ENCODE peak calls at places on chromosomes 11 and 22, in four cellular contexts. One of them, this sample, is unnamed.

GRCh38 chr11:72072348-72072747 is 8.0 kb downstream of the NUMA1 start:
- DNase-seq in cardiac fibroblast: peak; percentile 78
- DNase-seq in right lobe of liver: no peak
- DNase-seq in HAP-1: no peak
- DNase-seq in this sample: no peak

GRCh38 chr22:44192098-44192810 is 11.5 kb downstream of the PARVG start:
- DNase-seq in cardiac fibroblast: no peak
- DNase-seq in right lobe of liver: no peak
- DNase-seq in HAP-1: no peak
- DNase-seq in this sample: no peak

GRCh38 chr22:20781272-20781990 is 7.5 kb downstream of the SERPIND1 start:
- DNase-seq in cardiac fibroblast: no peak
- DNase-seq in HAP-1: no peak
- DNase-seq in right lobe of liver: peak; percentile 38
- DNase-seq in this sample: no peak

GRCh38 chr11:115905331-115905730 is 401.1 kb upstream of the CADM1 start:
- DNase-seq in right lobe of liver: no peak
- DNase-seq in HAP-1: no peak
- DNase-seq in cardiac fibroblast: no peak
- DNase-seq in this sample: no peak

GRCh38 chr11:83684071-83684470 is 397.9 kb upstream of the CCDC90B start:
- DNase-seq in HAP-1: no peak
- DNase-seq in right lobe of liver: no peak
- DNase-seq in cardiac fibroblast: no peak
- DNase-seq in this sample: no peak

GRCh38 chr22:42180349-42180842 is 49.8 kb upstream of the CYP2D6 start:
- DNase-seq in cardiac fibroblast: no peak
- DNase-seq in HAP-1: no peak
- DNase-seq in right lobe of liver: no peak
- DNase-seq in this sample: no peak

GRCh38 chr11:70503201-70503877 is 105.0 kb downstream of the CTTN start:
- DNase-seq in right lobe of liver: peak; percentile 6
- DNase-seq in HAP-1: no peak
- DNase-seq in cardiac fibroblast: no peak
- DNase-seq in this sample: no peak

GRCh38 chr22:20444325-20444724 is 6.7 kb upstream of the SCARF2 start:
- DNase-seq in HAP-1: no peak
- DNase-seq in cardiac fibroblast: no peak
- DNase-seq in right lobe of liver: no peak
- DNase-seq in this sample: no peak

GRCh38 chr11:102986815-102987214 is 31.3 kb upstream of the MMP13 start:
- DNase-seq in cardiac fibroblast: no peak
- DNase-seq in HAP-1: no peak
- DNase-seq in right lobe of liver: no peak
- DNase-seq in this sample: no peak

DNA sequence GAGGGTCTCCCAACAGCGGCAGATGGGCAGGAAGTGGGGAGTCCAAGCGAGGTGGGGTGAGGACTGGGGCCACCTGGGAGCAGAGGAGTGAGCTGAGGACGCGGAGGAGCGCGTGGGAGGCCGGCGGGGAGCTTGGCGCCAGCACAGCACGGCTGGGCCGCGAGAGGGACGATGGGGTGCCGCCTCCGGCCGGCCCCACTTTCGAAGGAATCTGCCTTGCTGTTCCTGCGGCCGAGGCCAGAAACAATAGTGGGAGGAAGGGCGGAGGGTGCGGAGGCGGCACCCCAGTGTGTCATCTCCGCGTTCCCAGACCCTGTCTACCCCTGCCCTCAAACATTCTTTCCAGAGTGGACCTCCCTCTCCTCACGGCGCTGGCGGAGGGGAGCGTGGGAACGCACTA is 5.5 kb downstream of the INS start:
- DNase-seq in HAP-1: no peak
- DNase-seq in right lobe of liver: no peak
- DNase-seq in cardiac fibroblast: no peak
- DNase-seq in this sample: no peak
- H3K4me3 ChIP-seq in HAP-1: no peak overlapping the region
- H3K4me3 ChIP-seq in right lobe of liver: peak overlapping the region; percentile 94
- H3K4me3 ChIP-seq in cardiac fibroblast: no peak overlapping the region
- H3K4me3 ChIP-seq in this sample: no peak overlapping the region

GRCh38 chr11:68563454-68563853 is 102.9 kb downstream of the PPP6R3 start:
- DNase-seq in HAP-1: no peak
- DNase-seq in cardiac fibroblast: no peak
- DNase-seq in right lobe of liver: no peak
- DNase-seq in this sample: no peak
- H3K4me3 ChIP-seq in HAP-1: no peak overlapping the region
- H3K4me3 ChIP-seq in cardiac fibroblast: no peak overlapping the region
- H3K4me3 ChIP-seq in right lobe of liver: no peak overlapping the region
- H3K4me3 ChIP-seq in this sample: no peak overlapping the region

DNA sequence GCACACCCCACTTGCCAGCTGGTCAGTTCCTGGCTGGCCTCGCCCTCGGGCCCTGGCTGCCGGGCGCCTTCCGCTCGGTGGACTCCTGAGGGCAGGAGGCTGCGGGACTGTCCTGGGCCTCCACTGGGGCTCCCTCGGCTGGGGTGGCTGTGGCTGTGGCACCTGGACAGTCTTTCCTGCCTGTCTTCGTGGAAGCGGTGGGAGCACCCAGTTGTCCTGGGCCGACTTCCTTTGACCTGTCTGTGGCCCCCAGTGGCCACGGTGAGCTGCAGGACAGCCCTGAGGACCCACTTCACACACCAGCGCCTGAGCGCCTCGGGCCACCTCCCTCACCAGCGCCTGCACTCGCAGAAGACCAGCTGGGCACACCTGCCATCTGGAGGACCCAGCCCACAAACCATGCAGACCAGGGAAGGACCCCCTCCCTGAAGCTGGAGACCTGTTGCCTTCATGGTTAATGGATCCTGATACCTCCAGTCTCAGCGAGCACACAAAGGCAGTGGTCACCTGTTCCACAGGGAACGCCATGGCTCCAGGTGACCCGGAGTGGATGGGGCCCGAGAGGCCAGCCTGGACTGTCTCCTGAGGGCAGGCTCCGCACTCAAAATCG is 1.7 kb upstream of the EPS8L2 start:
- DNase-seq in cardiac fibroblast: no peak
- DNase-seq in right lobe of liver: no peak
- DNase-seq in HAP-1: no peak
- DNase-seq in this sample: no peak
- H3K4me3 ChIP-seq in cardiac fibroblast: no peak overlapping the region
- H3K4me3 ChIP-seq in right lobe of liver: peak overlapping the region; percentile 91
- H3K4me3 ChIP-seq in HAP-1: no peak overlapping the region
- H3K4me3 ChIP-seq in this sample: no peak overlapping the region

DNA sequence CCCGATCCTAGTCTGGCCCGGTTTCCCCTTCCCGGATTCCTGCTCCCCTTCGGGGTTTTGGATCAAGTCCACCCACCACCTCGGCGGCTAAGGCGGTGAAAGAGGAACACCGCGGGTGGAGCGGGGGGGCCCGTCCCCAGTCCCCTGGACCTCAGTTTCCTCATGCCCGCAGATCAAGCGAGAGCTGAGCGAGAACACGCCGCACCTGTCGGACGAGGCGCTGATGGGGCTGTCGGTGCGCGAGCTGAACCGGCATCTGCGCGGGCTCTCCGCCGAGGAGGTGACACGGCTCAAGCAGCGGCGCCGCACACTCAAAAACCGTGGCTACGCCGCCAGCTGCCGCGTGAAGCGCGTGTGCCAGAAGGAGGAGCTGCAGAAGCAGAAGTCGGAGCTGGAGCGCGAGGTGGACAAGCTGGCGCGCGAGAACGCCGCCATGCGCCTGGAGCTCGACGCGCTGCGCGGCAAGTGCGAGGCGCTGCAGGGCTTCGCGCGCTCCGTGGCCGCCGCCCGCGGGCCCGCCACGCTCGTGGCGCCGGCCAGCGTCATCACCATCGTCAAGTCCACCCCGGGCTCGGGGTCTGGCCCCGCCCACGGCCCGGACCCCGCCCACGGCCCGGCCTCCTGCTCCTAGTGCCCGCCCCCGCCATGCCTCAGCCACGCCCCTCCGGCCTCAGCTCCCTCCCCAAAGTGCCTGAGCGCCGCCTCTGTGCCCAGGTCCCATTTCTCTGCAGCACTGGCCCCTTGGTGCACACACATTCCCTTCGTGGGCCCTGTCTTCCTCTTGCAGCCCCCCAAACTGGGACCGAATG is 12.7 kb downstream of the MAFF start:
- DNase-seq in right lobe of liver: peak; percentile 90
- DNase-seq in HAP-1: no peak
- DNase-seq in cardiac fibroblast: peak; percentile 79
- DNase-seq in this sample: no peak
- H3K4me3 ChIP-seq in right lobe of liver: peak overlapping the region; percentile 57
- H3K4me3 ChIP-seq in HAP-1: no peak overlapping the region
- H3K4me3 ChIP-seq in cardiac fibroblast: peak overlapping the region; percentile 15
- H3K4me3 ChIP-seq in this sample: peak overlapping the region; percentile 60

GRCh38 chr11:46134061-46134460 is 12.8 kb upstream of the PHF21A start:
- DNase-seq in cardiac fibroblast: no peak
- DNase-seq in right lobe of liver: no peak
- DNase-seq in HAP-1: no peak
- DNase-seq in this sample: no peak

GRCh38 chr11:46130286-46130937 is 9.2 kb upstream of the PHF21A start:
- DNase-seq in right lobe of liver: no peak
- DNase-seq in HAP-1: no peak
- DNase-seq in cardiac fibroblast: no peak
- DNase-seq in this sample: no peak

GRCh38 chr11:46134540-46134939 is 13.3 kb upstream of the PHF21A start:
- DNase-seq in HAP-1: no peak
- DNase-seq in right lobe of liver: no peak
- DNase-seq in cardiac fibroblast: no peak
- DNase-seq in this sample: no peak

GRCh38 chr11:46129133-46129532 is 7.9 kb upstream of the PHF21A start:
- DNase-seq in HAP-1: no peak
- DNase-seq in cardiac fibroblast: no peak
- DNase-seq in right lobe of liver: no peak
- DNase-seq in this sample: no peak

GRCh38 chr11:46133119-46133518 is 11.9 kb upstream of the PHF21A start:
- DNase-seq in HAP-1: no peak
- DNase-seq in cardiac fibroblast: peak; percentile 31
- DNase-seq in right lobe of liver: no peak
- DNase-seq in this sample: no peak
- H3K4me3 ChIP-seq in HAP-1: no peak overlapping the region
- H3K4me3 ChIP-seq in cardiac fibroblast: no peak overlapping the region
- H3K4me3 ChIP-seq in right lobe of liver: no peak overlapping the region
- H3K4me3 ChIP-seq in this sample: no peak overlapping the region

GRCh38 chr11:118008271-118008903 is 22.2 kb downstream of the IL10RA start:
- DNase-seq in right lobe of liver: no peak
- DNase-seq in cardiac fibroblast: no peak
- DNase-seq in HAP-1: no peak
- DNase-seq in this sample: no peak
- H3K4me3 ChIP-seq in right lobe of liver: no peak overlapping the region
- H3K4me3 ChIP-seq in cardiac fibroblast: no peak overlapping the region
- H3K4me3 ChIP-seq in HAP-1: no peak overlapping the region
- H3K4me3 ChIP-seq in this sample: no peak overlapping the region

DNA sequence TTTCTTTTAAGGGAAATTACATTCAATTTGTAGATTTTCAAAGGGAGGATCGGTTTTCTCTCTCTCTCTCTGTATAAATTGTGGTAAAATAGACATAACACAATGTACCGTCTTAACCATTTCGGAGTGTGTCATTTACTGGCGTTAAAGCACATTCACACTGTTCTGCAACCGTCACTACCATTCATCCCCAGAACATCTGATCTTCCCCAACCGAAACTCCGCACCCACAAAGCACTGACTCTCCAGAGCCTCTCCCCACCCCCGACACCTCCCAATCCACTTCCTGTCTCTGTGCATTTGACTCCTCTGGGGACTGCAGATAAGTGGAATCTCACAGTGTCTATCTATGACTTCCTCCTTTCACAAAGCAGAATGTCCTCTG is 15.9 kb upstream of the GRAMD4 start:
- DNase-seq in right lobe of liver: no peak
- DNase-seq in cardiac fibroblast: no peak
- DNase-seq in HAP-1: no peak
- DNase-seq in this sample: no peak
- H3K4me3 ChIP-seq in right lobe of liver: no peak overlapping the region
- H3K4me3 ChIP-seq in cardiac fibroblast: no peak overlapping the region
- H3K4me3 ChIP-seq in HAP-1: no peak overlapping the region
- H3K4me3 ChIP-seq in this sample: no peak overlapping the region

GRCh38 chr11:123064268-123064657 is 2.3 kb upstream of the HSPA8 start:
- DNase-seq in cardiac fibroblast: no peak
- DNase-seq in right lobe of liver: no peak
- DNase-seq in HAP-1: no peak
- DNase-seq in this sample: no peak
- H3K4me3 ChIP-seq in cardiac fibroblast: no peak overlapping the region
- H3K4me3 ChIP-seq in right lobe of liver: no peak overlapping the region
- H3K4me3 ChIP-seq in HAP-1: peak overlapping the region; percentile 99
- H3K4me3 ChIP-seq in this sample: peak overlapping the region; percentile 94